ENCODE peak calls at places on chromosomes 11 and 22, in six cellular contexts. One of them, this sample, is unnamed.

GRCh38 chr11:73493838-73494598 is 103.9 kb downstream of the FAM168A start:
- DNase-seq in sigmoid colon: no peak
- DNase-seq in GM12891: no peak
- DNase-seq in HCT116: peak; percentile 90
- DNase-seq in HepG2: peak; percentile 46
- DNase-seq in transverse colon: no peak
- DNase-seq in this sample: no peak

GRCh38 chr11:95451261-95451660 is 220.3 kb upstream of the SESN3 start:
- DNase-seq in HCT116: no peak
- DNase-seq in GM12891: no peak
- DNase-seq in transverse colon: no peak
- DNase-seq in HepG2: no peak
- DNase-seq in sigmoid colon: no peak
- DNase-seq in this sample: no peak

GRCh38 chr11:66542362-66542761 is 3.5 kb downstream of the ZDHHC24 start:
- DNase-seq in HepG2: no peak
- DNase-seq in GM12891: no peak
- DNase-seq in sigmoid colon: no peak
- DNase-seq in transverse colon: no peak
- DNase-seq in HCT116: no peak
- DNase-seq in this sample: no peak

GRCh38 chr11:130798280-130798679 is 118.0 kb downstream of the SNX19 start:
- DNase-seq in sigmoid colon: no peak
- DNase-seq in HepG2: no peak
- DNase-seq in GM12891: no peak
- DNase-seq in transverse colon: no peak
- DNase-seq in HCT116: no peak
- DNase-seq in this sample: no peak

GRCh38 chr11:3434976-3435375 is 56.0 kb upstream of the ZNF195 start:
- DNase-seq in HepG2: no peak
- DNase-seq in sigmoid colon: no peak
- DNase-seq in GM12891: no peak
- DNase-seq in transverse colon: no peak
- DNase-seq in HCT116: no peak
- DNase-seq in this sample: peak; percentile 81

GRCh38 chr11:74024630-74025029 is 15.7 kb upstream of the UCP3 start:
- DNase-seq in HepG2: no peak
- DNase-seq in GM12891: no peak
- DNase-seq in transverse colon: peak; percentile 33
- DNase-seq in sigmoid colon: peak; percentile 86
- DNase-seq in HCT116: no peak
- DNase-seq in this sample: peak; percentile 54

GRCh38 chr11:108825381-108825780 is 160.5 kb downstream of the DDX10 start:
- DNase-seq in HCT116: no peak
- DNase-seq in HepG2: no peak
- DNase-seq in transverse colon: no peak
- DNase-seq in sigmoid colon: no peak
- DNase-seq in GM12891: no peak
- DNase-seq in this sample: no peak

GRCh38 chr22:10741210-10741609 is 4786.8 kb upstream of the OR11H1 start:
- DNase-seq in HepG2: no peak
- DNase-seq in HCT116: no peak
- DNase-seq in sigmoid colon: peak; percentile 67
- DNase-seq in transverse colon: no peak
- DNase-seq in GM12891: no peak
- DNase-seq in this sample: no peak

GRCh38 chr22:26395926-26396325 is 33.1 kb upstream of the ASPHD2 start:
- DNase-seq in HepG2: no peak
- DNase-seq in sigmoid colon: no peak
- DNase-seq in GM12891: no peak
- DNase-seq in HCT116: no peak
- DNase-seq in transverse colon: no peak
- DNase-seq in this sample: no peak

GRCh38 chr11:70530010-70530409 is 131.7 kb downstream of the CTTN start:
- DNase-seq in HCT116: no peak
- DNase-seq in GM12891: no peak
- DNase-seq in transverse colon: no peak
- DNase-seq in sigmoid colon: no peak
- DNase-seq in HepG2: no peak
- DNase-seq in this sample: no peak

GRCh38 chr11:108679045-108679444 is 14.2 kb downstream of the DDX10 start:
- DNase-seq in sigmoid colon: no peak
- DNase-seq in transverse colon: no peak
- DNase-seq in GM12891: no peak
- DNase-seq in HCT116: no peak
- DNase-seq in HepG2: no peak
- DNase-seq in this sample: no peak

GRCh38 chr22:35904752-35905151 is 123.9 kb downstream of the RBFOX2 start:
- DNase-seq in transverse colon: no peak
- DNase-seq in HCT116: no peak
- DNase-seq in sigmoid colon: no peak
- DNase-seq in HepG2: no peak
- DNase-seq in GM12891: no peak
- DNase-seq in this sample: no peak

DNA sequence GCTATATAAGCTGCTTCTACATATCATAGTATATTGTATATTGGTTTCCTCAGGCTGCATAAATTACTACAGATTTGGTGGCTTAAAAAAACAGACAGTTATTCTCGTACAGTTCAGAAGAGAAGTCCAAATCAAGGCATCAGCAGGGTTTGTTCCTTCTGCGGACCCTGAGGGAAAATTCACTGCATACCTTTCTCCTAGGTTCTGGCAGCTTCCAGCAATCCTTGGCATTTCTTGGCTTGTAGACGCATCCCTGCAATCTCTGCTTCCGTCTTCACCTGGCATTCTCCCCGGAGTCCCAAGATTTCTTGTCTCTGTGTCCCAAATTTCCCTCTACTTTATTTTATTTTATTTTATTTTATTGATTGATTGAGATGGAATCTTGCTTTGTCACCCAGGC is 142.8 kb downstream of the COMMD9 start:
- DNase-seq in GM12891: no peak
- DNase-seq in transverse colon: no peak
- DNase-seq in sigmoid colon: no peak
- DNase-seq in HepG2: no peak
- DNase-seq in HCT116: no peak
- DNase-seq in this sample: no peak
- TF ChIP-seq POLR2AphosphoS5 in GM12891: no peak
- TF ChIP-seq POLR2AphosphoS5 in transverse colon: no peak
- TF ChIP-seq POLR2AphosphoS5 in sigmoid colon: no peak
- TF ChIP-seq POLR2AphosphoS5 in HepG2: no peak
- TF ChIP-seq POLR2AphosphoS5 in HCT116: no peak
- TF ChIP-seq POLR2AphosphoS5 in this sample: no peak

DNA sequence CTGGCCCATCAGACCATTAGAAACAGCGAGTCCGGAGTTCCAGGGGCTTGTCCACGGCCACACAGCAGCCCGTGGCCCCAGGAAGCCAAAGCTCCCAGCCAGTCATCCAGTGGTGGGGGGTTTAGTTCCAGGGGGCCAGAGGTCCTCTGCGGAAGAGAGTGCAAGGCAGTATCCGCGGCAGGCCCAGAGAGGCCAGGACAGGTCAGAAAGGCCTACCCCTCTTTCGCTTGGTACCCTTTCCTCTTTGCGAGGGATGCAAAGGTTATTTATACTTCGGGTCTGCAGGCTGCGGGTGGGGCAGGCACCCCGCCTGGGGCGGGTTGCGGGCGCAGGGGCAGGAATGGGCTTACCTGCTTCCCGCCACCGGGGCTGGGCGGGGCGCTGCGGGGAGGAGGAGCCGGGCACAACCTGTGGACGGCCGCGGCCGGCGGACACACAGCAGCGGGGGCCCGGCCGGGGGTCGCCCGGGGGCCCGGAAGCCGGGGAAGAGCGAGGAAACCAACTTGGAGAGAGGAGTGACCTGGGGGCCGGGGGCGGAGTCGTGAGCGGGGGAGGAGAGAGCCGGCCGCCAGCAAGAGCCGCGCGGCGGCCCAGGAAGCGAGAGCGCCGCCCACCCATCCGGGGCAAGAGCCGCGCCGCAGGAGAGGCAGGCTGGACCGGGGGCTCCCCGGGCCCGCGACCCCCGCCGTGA is at the start of gene SH3BP1:
- DNase-seq in transverse colon: peak; percentile 81
- DNase-seq in GM12891: peak; percentile 81
- DNase-seq in sigmoid colon: no peak
- DNase-seq in HepG2: peak; percentile 57
- DNase-seq in HCT116: no peak
- DNase-seq in this sample: peak; percentile 63
- TF ChIP-seq POLR2A in transverse colon: peak; percentile 67
- TF ChIP-seq POLR2A in GM12891: no peak
- TF ChIP-seq POLR2A in sigmoid colon: no peak
- TF ChIP-seq POLR2A in HepG2: peak; percentile 50
- TF ChIP-seq POLR2A in HCT116: no peak
- TF ChIP-seq POLR2A in this sample: no peak

DNA sequence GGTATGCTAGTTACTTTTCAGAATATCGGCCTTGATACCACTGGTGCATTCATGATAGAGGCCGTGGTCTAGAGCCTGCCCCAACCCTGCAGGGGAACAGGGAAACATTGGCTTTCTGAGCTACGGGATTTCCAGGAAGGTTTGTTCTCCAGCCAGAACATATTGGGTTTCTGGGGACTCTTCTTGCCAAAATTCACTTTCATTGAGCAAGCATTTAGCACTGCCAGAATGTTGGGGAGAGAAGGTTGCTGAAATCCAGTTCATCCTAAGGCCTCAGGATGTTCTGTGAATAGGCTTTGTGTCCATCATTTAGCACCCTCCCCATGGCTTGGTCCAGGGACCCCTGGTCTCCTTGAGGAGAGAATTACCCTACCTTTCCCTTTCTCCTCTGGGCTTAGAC is 36.7 kb downstream of the DRG1 start:
- DNase-seq in sigmoid colon: no peak
- DNase-seq in transverse colon: no peak
- DNase-seq in HepG2: no peak
- DNase-seq in GM12891: no peak
- DNase-seq in HCT116: no peak
- DNase-seq in this sample: no peak
- TF ChIP-seq POLR2AphosphoS5 in sigmoid colon: no peak
- TF ChIP-seq POLR2AphosphoS5 in transverse colon: peak; percentile 4
- TF ChIP-seq POLR2AphosphoS5 in HepG2: no peak
- TF ChIP-seq POLR2AphosphoS5 in GM12891: no peak
- TF ChIP-seq POLR2AphosphoS5 in HCT116: no peak
- TF ChIP-seq POLR2AphosphoS5 in this sample: no peak

DNA sequence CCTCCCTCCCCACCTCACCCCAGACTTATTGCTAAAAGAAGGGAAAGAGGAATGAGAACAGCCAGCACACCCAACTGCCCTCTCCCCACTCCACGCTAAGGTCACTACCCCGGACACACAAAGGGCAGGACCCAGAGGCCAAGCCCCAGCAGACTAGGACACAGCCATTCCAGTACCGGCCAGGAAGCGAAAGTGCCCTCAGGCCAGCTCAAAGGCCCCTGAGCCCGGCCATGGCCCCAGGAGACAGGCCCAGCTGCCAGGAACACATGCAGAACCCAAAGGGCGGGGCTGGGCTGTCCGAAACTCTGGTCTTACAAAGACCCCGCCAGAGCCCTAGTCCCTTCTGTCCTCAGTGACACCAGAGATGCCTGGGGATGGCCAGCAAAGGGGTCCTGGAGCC is 5.5 kb downstream of the RCOR2 start:
- DNase-seq in HCT116: no peak
- DNase-seq in transverse colon: no peak
- DNase-seq in GM12891: no peak
- DNase-seq in sigmoid colon: no peak
- DNase-seq in HepG2: no peak
- DNase-seq in this sample: no peak
- TF ChIP-seq POLR2A in HCT116: no peak
- TF ChIP-seq POLR2A in transverse colon: no peak
- TF ChIP-seq POLR2A in GM12891: no peak
- TF ChIP-seq POLR2A in sigmoid colon: no peak
- TF ChIP-seq POLR2A in HepG2: no peak
- TF ChIP-seq POLR2A in this sample: no peak

GRCh38 chr22:28795071-28795693 is 5.2 kb downstream of the XBP1 start:
- DNase-seq in GM12891: no peak
- DNase-seq in HepG2: no peak
- DNase-seq in transverse colon: no peak
- DNase-seq in sigmoid colon: no peak
- DNase-seq in HCT116: no peak
- DNase-seq in this sample: no peak
- TF ChIP-seq POLR2AphosphoS5 in GM12891: no peak
- TF ChIP-seq POLR2AphosphoS5 in HepG2: no peak
- TF ChIP-seq POLR2AphosphoS5 in transverse colon: no peak
- TF ChIP-seq POLR2AphosphoS5 in sigmoid colon: no peak
- TF ChIP-seq POLR2AphosphoS5 in HCT116: peak; percentile 32
- TF ChIP-seq POLR2AphosphoS5 in this sample: no peak

GRCh38 chr11:17077240-17077519 is 287 bp downstream of the RPS13 start:
- DNase-seq in HepG2: no peak
- DNase-seq in transverse colon: no peak
- DNase-seq in HCT116: no peak
- DNase-seq in GM12891: no peak
- DNase-seq in sigmoid colon: no peak
- DNase-seq in this sample: no peak

GRCh38 chr11:17075506-17075905 is 2.0 kb downstream of the RPS13 start:
- DNase-seq in sigmoid colon: no peak
- DNase-seq in transverse colon: no peak
- DNase-seq in GM12891: no peak
- DNase-seq in HCT116: no peak
- DNase-seq in HepG2: no peak
- DNase-seq in this sample: no peak

GRCh38 chr11:17077520-17078401 is at the start of gene RPS13:
- DNase-seq in sigmoid colon: peak; percentile 99
- DNase-seq in HepG2: peak; percentile 97
- DNase-seq in HCT116: peak; percentile 98
- DNase-seq in transverse colon: peak; percentile 97
- DNase-seq in GM12891: peak; percentile 82
- DNase-seq in this sample: peak; percentile 95

GRCh38 chr11:17073370-17074027 is 4.0 kb downstream of the RPS13 start:
- DNase-seq in GM12891: no peak
- DNase-seq in sigmoid colon: no peak
- DNase-seq in HepG2: no peak
- DNase-seq in HCT116: no peak
- DNase-seq in transverse colon: no peak
- DNase-seq in this sample: no peak

DNA sequence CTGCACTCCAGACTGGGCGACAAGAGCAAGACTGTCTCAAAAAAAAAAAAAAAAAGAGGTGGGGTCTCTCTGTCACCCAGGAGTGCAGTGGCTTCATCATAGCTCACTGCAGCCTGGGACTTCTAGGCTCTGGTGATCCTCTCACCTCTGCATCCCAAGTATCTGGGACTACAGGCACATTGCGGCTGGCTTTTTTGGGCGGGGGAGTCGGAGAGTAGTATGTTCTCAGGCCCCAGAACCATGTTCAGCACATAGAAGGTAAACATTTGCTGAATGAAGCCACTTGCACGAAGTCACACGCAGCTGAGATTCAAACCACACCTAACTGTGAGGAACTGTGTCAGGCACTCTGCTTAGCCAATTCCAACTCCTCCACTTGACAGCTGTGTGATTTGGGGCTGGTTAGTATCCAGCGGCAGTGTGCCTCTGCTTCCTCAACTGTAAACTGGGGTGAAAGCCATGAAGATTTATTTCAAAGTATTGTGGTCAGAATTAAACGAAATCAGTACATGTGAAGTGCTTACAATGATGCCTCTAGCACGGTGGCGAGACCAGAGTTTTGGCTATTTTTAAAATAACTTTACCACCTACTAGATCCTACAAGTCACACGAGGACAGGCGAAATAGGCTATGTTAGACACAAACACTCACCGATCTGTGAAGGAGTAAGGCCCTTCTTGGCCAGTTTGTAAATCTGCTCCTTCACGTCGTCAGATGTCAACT is 789 bp downstream of the RPS13 start:
- DNase-seq in sigmoid colon: no peak
- DNase-seq in HCT116: no peak
- DNase-seq in GM12891: no peak
- DNase-seq in transverse colon: no peak
- DNase-seq in HepG2: no peak
- DNase-seq in this sample: no peak
- TF ChIP-seq POLR2A in sigmoid colon: no peak
- TF ChIP-seq POLR2A in HCT116: no peak
- TF ChIP-seq POLR2A in GM12891: no peak
- TF ChIP-seq POLR2A in transverse colon: no peak
- TF ChIP-seq POLR2A in HepG2: no peak
- TF ChIP-seq POLR2A in this sample: no peak